ENCODE peak calls at places on chromosomes 5 and 9, in eight cellular contexts. One of them, this sample, is unnamed.

GRCh38 chr9:118595719-118596305 is 773.4 kb downstream of the BRINP1 start:
- DNase-seq in upper lobe of left lung: no peak
- DNase-seq in H1: peak
- DNase-seq in HCT116: no peak
- DNase-seq in IMR-90: no peak
- DNase-seq in heart left ventricle: no peak
- DNase-seq in AG10803: peak
- DNase-seq in fibroblast of lung: peak
- DNase-seq in this sample: peak

GRCh38 chr9:133702798-133703570 is 35.2 kb downstream of the SARDH start:
- DNase-seq in upper lobe of left lung: peak
- DNase-seq in H1: no peak
- DNase-seq in HCT116: no peak
- DNase-seq in IMR-90: no peak
- DNase-seq in heart left ventricle: no peak
- DNase-seq in AG10803: no peak
- DNase-seq in fibroblast of lung: no peak
- DNase-seq in this sample: no peak

GRCh38 chr5:123965626-123966025 is 453.6 kb downstream of the CSNK1G3 start:
- DNase-seq in upper lobe of left lung: no peak
- DNase-seq in H1: no peak
- DNase-seq in HCT116: no peak
- DNase-seq in IMR-90: no peak
- DNase-seq in heart left ventricle: no peak
- DNase-seq in AG10803: no peak
- DNase-seq in fibroblast of lung: no peak
- DNase-seq in this sample: no peak

GRCh38 chr5:159316519-159317383 is 13.5 kb downstream of the IL12B start:
- DNase-seq in upper lobe of left lung: no peak
- DNase-seq in H1: no peak
- DNase-seq in HCT116: no peak
- DNase-seq in IMR-90: peak
- DNase-seq in heart left ventricle: peak
- DNase-seq in AG10803: peak
- DNase-seq in fibroblast of lung: peak
- DNase-seq in this sample: peak

GRCh38 chr9:38081356-38082108 is 12.5 kb upstream of the SHB start:
- DNase-seq in upper lobe of left lung: no peak
- DNase-seq in H1: no peak
- DNase-seq in HCT116: no peak
- DNase-seq in IMR-90: no peak
- DNase-seq in heart left ventricle: no peak
- DNase-seq in AG10803: no peak
- DNase-seq in fibroblast of lung: no peak
- DNase-seq in this sample: no peak

GRCh38 chr5:150081541-150082283 is 4.6 kb downstream of the CSF1R start:
- DNase-seq in upper lobe of left lung: peak
- DNase-seq in H1: no peak
- DNase-seq in HCT116: no peak
- DNase-seq in IMR-90: peak
- DNase-seq in heart left ventricle: peak
- DNase-seq in AG10803: no peak
- DNase-seq in fibroblast of lung: peak
- DNase-seq in this sample: peak

GRCh38 chr5:56070795-56071539 is 76.2 kb upstream of the IL6ST start:
- DNase-seq in upper lobe of left lung: no peak
- DNase-seq in H1: no peak
- DNase-seq in HCT116: no peak
- DNase-seq in IMR-90: no peak
- DNase-seq in heart left ventricle: no peak
- DNase-seq in AG10803: no peak
- DNase-seq in fibroblast of lung: no peak
- DNase-seq in this sample: no peak

GRCh38 chr9:87087197-87087596 is 139.9 kb upstream of the GAS1 start:
- DNase-seq in upper lobe of left lung: no peak
- DNase-seq in H1: no peak
- DNase-seq in HCT116: no peak
- DNase-seq in IMR-90: no peak
- DNase-seq in heart left ventricle: no peak
- DNase-seq in AG10803: no peak
- DNase-seq in fibroblast of lung: no peak
- DNase-seq in this sample: no peak

GRCh38 chr9:692636-693459 is 148.6 kb upstream of the DMRT1 start:
- DNase-seq in upper lobe of left lung: no peak
- DNase-seq in H1: no peak
- DNase-seq in HCT116: no peak
- DNase-seq in IMR-90: no peak
- DNase-seq in heart left ventricle: no peak
- DNase-seq in AG10803: no peak
- DNase-seq in fibroblast of lung: no peak
- DNase-seq in this sample: no peak

GRCh38 chr9:691825-692363 is 149.6 kb upstream of the DMRT1 start:
- DNase-seq in upper lobe of left lung: no peak
- DNase-seq in H1: no peak
- DNase-seq in HCT116: no peak
- DNase-seq in IMR-90: no peak
- DNase-seq in heart left ventricle: no peak
- DNase-seq in AG10803: no peak
- DNase-seq in fibroblast of lung: no peak
- DNase-seq in this sample: no peak

GRCh38 chr9:694499-695154 is 146.9 kb upstream of the DMRT1 start:
- DNase-seq in upper lobe of left lung: no peak
- DNase-seq in H1: no peak
- DNase-seq in HCT116: no peak
- DNase-seq in IMR-90: peak
- DNase-seq in heart left ventricle: no peak
- DNase-seq in AG10803: peak
- DNase-seq in fibroblast of lung: peak
- DNase-seq in this sample: peak

GRCh38 chr9:695252-695651 is 146.2 kb upstream of the DMRT1 start:
- DNase-seq in upper lobe of left lung: no peak
- DNase-seq in H1: no peak
- DNase-seq in HCT116: no peak
- DNase-seq in IMR-90: no peak
- DNase-seq in heart left ventricle: no peak
- DNase-seq in AG10803: no peak
- DNase-seq in fibroblast of lung: no peak
- DNase-seq in this sample: no peak

DNA sequence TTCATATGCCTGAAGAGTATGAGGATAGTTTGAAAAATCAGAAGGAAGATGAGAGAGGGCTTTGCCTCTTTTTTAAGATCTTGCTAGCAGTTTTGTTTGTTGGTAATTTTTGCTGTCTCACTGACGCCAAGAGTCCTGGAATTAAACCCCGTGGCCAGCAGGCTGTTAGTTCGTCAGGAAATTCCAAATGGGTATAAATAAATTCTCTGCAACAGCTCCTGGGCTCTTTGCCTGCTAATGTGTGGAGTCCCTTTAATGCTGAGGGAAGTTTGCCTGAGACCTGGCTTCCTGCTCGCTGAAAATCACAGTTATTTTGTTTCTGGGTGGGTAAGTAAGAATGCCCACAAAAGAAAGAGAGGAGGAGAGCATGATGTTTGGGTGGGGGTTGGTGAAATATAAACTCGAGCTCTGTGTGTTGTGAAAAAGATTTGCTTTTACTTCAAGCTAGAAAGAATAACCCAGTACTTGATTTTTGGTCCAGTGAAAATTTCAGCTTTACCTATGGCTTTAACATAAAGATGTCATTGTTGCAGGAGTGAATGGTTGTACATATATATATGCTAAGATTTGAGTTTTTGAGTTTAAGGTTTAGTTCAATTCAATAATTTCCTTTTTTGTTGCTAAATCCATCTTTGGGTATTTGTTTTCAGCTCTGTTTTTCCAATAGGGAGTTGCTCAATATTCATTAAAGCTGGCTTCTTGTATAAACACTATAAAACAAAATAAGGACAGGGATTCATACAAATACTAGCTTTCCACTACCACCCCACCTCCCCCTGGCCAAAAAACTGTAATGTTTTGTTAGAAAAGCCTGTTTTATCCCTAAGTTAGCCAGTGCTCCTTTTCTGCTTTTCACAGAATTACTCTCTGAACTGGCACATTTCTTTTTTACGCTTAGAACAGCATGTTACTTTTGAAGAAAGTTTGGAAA is 147.8 kb upstream of the DMRT1 start:
- DNase-seq in upper lobe of left lung: no peak
- DNase-seq in H1: no peak
- DNase-seq in HCT116: no peak
- DNase-seq in IMR-90: peak
- DNase-seq in heart left ventricle: peak
- DNase-seq in AG10803: peak
- DNase-seq in fibroblast of lung: peak
- DNase-seq in this sample: peak
- H3K4me3 ChIP-seq in upper lobe of left lung: peak
- H3K4me3 ChIP-seq in H1: no peak
- H3K4me3 ChIP-seq in HCT116: no peak
- H3K4me3 ChIP-seq in IMR-90: peak
- H3K4me3 ChIP-seq in heart left ventricle: no peak
- H3K4me3 ChIP-seq in AG10803: peak
- H3K4me3 ChIP-seq in fibroblast of lung: peak
- H3K4me3 ChIP-seq in this sample: peak

DNA sequence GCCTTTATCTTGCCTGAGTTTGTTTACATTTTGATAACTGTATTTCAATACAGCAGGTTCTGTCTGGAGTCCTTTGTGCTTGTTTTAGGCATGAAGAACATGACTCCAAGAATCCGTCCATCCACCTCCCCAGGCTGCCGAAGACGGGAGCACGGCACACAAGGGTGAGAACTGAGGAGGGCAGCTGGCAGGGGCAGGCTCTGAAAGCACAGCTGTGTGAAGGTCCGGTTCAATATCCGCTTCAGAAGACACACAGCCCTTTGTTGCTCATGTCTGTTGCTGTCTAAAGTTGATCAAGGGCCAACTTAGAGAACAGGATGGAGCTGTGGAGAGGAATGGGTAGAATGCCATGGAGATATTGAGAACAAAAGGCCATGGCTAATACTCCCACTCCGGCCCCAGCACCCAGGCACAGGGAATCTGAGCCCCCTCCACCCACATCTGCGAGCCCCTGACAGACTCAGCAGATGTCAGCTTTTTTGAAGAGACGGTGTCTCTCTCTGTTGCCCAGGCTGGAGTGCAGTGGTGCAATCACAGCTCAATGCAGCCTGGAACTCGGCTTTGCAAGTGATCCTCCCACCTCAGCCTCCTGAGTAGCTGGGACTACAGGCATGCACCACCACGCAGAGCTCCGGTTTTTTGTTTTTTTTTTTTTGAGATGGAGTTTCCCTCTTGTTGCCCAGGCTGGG is 58.5 kb upstream of the GNE start:
- DNase-seq in upper lobe of left lung: no peak
- DNase-seq in H1: no peak
- DNase-seq in HCT116: no peak
- DNase-seq in IMR-90: no peak
- DNase-seq in heart left ventricle: no peak
- DNase-seq in AG10803: no peak
- DNase-seq in fibroblast of lung: no peak
- DNase-seq in this sample: no peak
- H3K4me3 ChIP-seq in upper lobe of left lung: no peak
- H3K4me3 ChIP-seq in H1: no peak
- H3K4me3 ChIP-seq in HCT116: no peak
- H3K4me3 ChIP-seq in IMR-90: no peak
- H3K4me3 ChIP-seq in heart left ventricle: no peak
- H3K4me3 ChIP-seq in AG10803: no peak
- H3K4me3 ChIP-seq in fibroblast of lung: no peak
- H3K4me3 ChIP-seq in this sample: no peak

GRCh38 chr9:135995816-135996215 is 34.6 kb upstream of the UBAC1 start:
- DNase-seq in upper lobe of left lung: peak
- DNase-seq in H1: no peak
- DNase-seq in HCT116: no peak
- DNase-seq in IMR-90: no peak
- DNase-seq in heart left ventricle: no peak
- DNase-seq in AG10803: no peak
- DNase-seq in fibroblast of lung: no peak
- DNase-seq in this sample: no peak

GRCh38 chr9:135991771-135992170 is 30.6 kb upstream of the UBAC1 start:
- DNase-seq in upper lobe of left lung: no peak
- DNase-seq in H1: no peak
- DNase-seq in HCT116: no peak
- DNase-seq in IMR-90: no peak
- DNase-seq in heart left ventricle: no peak
- DNase-seq in AG10803: no peak
- DNase-seq in fibroblast of lung: no peak
- DNase-seq in this sample: no peak

GRCh38 chr9:135992486-135993408 is 31.6 kb upstream of the UBAC1 start:
- DNase-seq in upper lobe of left lung: peak
- DNase-seq in H1: no peak
- DNase-seq in HCT116: no peak
- DNase-seq in IMR-90: peak
- DNase-seq in heart left ventricle: peak
- DNase-seq in AG10803: peak
- DNase-seq in fibroblast of lung: peak
- DNase-seq in this sample: peak

GRCh38 chr9:135993840-135994776 is 32.9 kb upstream of the UBAC1 start:
- DNase-seq in upper lobe of left lung: peak
- DNase-seq in H1: no peak
- DNase-seq in HCT116: no peak
- DNase-seq in IMR-90: no peak
- DNase-seq in heart left ventricle: no peak
- DNase-seq in AG10803: no peak
- DNase-seq in fibroblast of lung: no peak
- DNase-seq in this sample: no peak

GRCh38 chr9:135993409-135993742 is 32.2 kb upstream of the UBAC1 start:
- DNase-seq in upper lobe of left lung: peak
- DNase-seq in H1: no peak
- DNase-seq in HCT116: no peak
- DNase-seq in IMR-90: no peak
- DNase-seq in heart left ventricle: no peak
- DNase-seq in AG10803: no peak
- DNase-seq in fibroblast of lung: no peak
- DNase-seq in this sample: no peak
- H3K4me3 ChIP-seq in upper lobe of left lung: peak
- H3K4me3 ChIP-seq in H1: no peak
- H3K4me3 ChIP-seq in HCT116: no peak
- H3K4me3 ChIP-seq in IMR-90: no peak
- H3K4me3 ChIP-seq in heart left ventricle: no peak
- H3K4me3 ChIP-seq in AG10803: no peak
- H3K4me3 ChIP-seq in fibroblast of lung: no peak
- H3K4me3 ChIP-seq in this sample: no peak

DNA sequence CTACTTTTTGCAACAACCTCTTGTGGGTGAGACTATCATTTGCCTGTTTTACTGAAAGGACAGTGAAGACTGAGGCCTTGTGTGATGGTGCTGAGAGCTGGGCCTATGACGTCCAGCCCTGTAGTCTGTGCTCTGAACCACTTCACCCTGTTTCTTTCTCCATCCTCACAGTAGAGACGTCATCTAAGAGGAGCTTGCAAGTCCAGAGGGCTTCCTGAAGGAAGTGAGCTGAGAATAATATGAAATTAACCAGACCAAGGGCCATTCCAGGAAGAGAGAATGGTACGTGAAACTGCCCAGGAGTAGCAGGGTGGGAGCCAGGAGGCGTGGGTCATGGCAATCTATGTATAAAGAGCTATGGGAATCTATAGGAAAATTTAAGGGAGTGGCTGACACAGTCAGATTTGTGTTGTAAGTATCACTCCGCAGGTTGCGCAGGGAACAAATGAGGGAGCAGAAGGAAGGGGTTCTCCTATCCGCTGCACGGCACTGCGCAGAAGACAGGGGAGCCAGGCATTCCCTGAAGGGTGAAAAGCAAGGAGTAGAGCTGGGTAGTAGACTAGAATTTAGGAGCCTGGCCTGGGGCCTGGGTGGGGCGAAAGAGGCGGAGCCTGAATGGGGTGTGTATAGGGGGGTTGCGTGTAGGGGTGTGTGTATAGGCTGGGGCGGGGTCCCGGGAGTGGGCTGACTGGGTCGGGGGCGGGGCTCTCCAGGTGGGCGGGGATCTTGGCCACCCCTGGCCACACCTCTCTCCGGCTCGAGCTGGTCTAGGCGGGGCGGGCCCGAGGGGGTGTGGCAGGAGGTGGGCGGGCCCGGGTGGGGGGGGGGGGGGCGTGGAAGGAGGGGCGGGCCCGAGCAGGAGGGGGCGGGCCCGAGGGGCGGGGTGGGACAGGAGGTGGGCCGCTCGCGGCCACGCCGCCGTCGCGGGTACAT is at the start of gene FGFR4:
- DNase-seq in upper lobe of left lung: peak
- DNase-seq in H1: peak
- DNase-seq in HCT116: peak
- DNase-seq in IMR-90: peak
- DNase-seq in heart left ventricle: no peak
- DNase-seq in AG10803: peak
- DNase-seq in fibroblast of lung: peak
- DNase-seq in this sample: peak
- H3K4me3 ChIP-seq in upper lobe of left lung: peak
- H3K4me3 ChIP-seq in H1: peak
- H3K4me3 ChIP-seq in HCT116: peak
- H3K4me3 ChIP-seq in IMR-90: peak
- H3K4me3 ChIP-seq in heart left ventricle: peak
- H3K4me3 ChIP-seq in AG10803: peak
- H3K4me3 ChIP-seq in fibroblast of lung: peak
- H3K4me3 ChIP-seq in this sample: peak